ENCODE peak calls at places on chromosomes 2 and 18, in five cellular contexts. R is epithelial cell of proximal tubule, W is neural crest cell, B is type B pancreatic cell, N is spleen. S is an unnamed sample.
A peak's percentile ranks its signal among the peaks of the same experiment; 100 is the strongest.

GRCh38 chr2:218465987-218466633 is 47.2 kb downstream of the VIL1 start:
- DNase-seq in B (no peak), R (no peak), N (no peak), W (no peak), S (no peak)

GRCh38 chr2:29562896-29563295 is 358.5 kb downstream of the ALK start:
- DNase-seq in N (no peak), W (no peak), R (no peak), B (no peak), S (no peak)

GRCh38 chr2:239970004-239970623 is 55.0 kb downstream of the NDUFA10 start:
- DNase-seq in N (no peak), W (no peak), R (no peak), B (no peak), S (no peak)

GRCh38 chr18:34707670-34708069 is 2.4 kb upstream of the DTNA start:
- DNase-seq in N (no peak), W (no peak), R (peak; percentile 69), B (no peak), S (no peak)

GRCh38 chr18:48454146-48454796 is 45.1 kb upstream of the ZBTB7C start:
- DNase-seq in N (no peak), B (no peak), W (no peak), R (no peak), S (no peak)

GRCh38 chr2:27249077-27249890 is 13.6 kb downstream of the SLC30A3 start:
- DNase-seq in B (no peak), W (no peak), N (no peak), R (no peak), S (no peak)

GRCh38 chr2:127735044-127735443 is 33.7 kb downstream of the SFT2D3 start:
- DNase-seq in R (no peak), B (no peak), W (no peak), N (no peak), S (no peak)

GRCh38 chr18:65750421-65751144 is at the start of gene CDH7:
- DNase-seq in B (peak; percentile 74), W (peak; percentile 49), N (peak; percentile 66), R (no peak), S (no peak)

GRCh38 chr2:29719626-29720025 is 201.8 kb downstream of the ALK start:
- DNase-seq in N (no peak), W (peak; percentile 69), R (no peak), B (no peak), S (no peak)

GRCh38 chr18:36354989-36355388 is 57.5 kb downstream of the FHOD3 start:
- DNase-seq in R (no peak), N (no peak), W (no peak), B (no peak), S (no peak)

GRCh38 chr18:72674710-72675109 is 130.6 kb upstream of the CBLN2 start:
- DNase-seq in N (no peak), W (no peak), B (no peak), R (no peak), S (no peak)

GRCh38 chr2:238528953-238529781 is 102.4 kb downstream of the ASB1 start:
- DNase-seq in B (no peak), W (no peak), N (peak; percentile 25), R (no peak), S (no peak)
- TF ChIP-seq CTCF in B (no peak), W (no peak), N (no peak), R (no peak), S (no peak)

GRCh38 chr2:64769392-64770044 is 115.8 kb upstream of the SERTAD2 start:
- DNase-seq in N (peak; percentile 59), B (no peak), W (no peak), R (no peak), S (no peak)

GRCh38 chr2:64770137-64770780 is 116.5 kb upstream of the SERTAD2 start:
- DNase-seq in N (no peak), B (no peak), R (no peak), W (no peak), S (no peak)

GRCh38 chr2:64768426-64769033 is 114.8 kb upstream of the SERTAD2 start:
- DNase-seq in N (no peak), R (no peak), B (no peak), W (no peak), S (no peak)

GRCh38 chr2:64771726-64772125 is 118.0 kb upstream of the SERTAD2 start:
- DNase-seq in R (no peak), B (no peak), N (no peak), W (no peak), S (no peak)

DNA sequence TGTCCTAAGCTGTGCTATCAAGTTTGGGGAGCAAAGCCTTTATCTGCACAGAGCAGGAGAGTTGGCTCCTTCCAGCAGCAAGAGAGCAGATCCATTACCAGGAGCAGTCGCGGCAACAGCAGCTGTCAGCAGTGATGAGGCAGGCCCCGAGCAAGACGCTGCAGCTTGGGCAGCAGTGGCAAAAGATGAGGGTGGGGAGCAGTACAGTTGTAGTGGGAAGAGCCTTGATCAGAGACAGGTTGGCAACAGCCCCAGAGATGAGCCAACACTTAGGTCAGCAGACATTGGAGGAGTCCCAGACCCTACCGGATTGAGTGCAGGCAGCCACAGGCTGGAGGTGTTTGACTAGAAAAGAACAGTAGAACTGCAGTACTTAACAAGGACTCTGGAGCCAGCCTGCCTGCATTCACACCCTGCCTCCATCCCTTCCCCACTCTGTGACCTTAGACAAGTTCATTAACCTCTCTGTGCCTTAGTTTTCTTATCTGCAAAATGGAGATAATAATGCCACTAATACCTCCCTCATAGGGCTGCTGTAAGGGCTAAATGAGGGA is 117.1 kb upstream of the SERTAD2 start:
- DNase-seq in B (no peak), W (no peak), N (peak; percentile 57), R (no peak), S (no peak)
- TF ChIP-seq CTCF in B (no peak), W (no peak), N (no peak), R (peak; percentile 12), S (no peak)

DNA sequence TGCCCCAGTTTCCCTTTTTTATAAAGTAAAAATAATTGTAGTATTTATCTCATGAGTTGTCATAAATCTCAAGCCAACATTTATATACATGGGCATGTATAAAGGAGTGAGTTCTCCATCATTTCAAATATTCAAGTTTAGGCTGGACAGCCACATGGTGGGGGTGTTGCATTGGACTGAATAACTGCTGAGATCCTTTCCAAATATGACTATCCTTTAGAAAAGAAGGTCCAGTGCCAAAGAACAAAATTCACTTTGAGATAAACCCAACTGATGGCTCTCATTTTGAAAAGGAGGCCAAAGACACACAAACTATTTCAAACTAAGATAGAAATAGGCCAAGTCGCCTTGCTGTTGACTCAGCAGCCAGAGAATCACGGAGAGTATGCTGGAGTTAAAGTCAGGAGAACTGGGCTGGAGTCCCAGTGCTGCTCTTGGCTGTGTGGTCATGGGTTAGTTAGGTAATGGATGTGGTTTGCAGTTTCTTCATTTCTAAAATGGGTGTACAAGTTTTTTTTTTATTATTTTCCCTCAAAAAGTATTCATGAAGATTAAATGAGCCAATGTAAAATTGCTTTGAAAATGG is 204.4 kb upstream of the LRATD1 start:
- DNase-seq in W (no peak), B (no peak), N (no peak), R (peak; percentile 13), S (no peak)
- TF ChIP-seq CTCF in W (no peak), B (peak; percentile 27), N (no peak), R (peak; percentile 24), S (no peak)

DNA sequence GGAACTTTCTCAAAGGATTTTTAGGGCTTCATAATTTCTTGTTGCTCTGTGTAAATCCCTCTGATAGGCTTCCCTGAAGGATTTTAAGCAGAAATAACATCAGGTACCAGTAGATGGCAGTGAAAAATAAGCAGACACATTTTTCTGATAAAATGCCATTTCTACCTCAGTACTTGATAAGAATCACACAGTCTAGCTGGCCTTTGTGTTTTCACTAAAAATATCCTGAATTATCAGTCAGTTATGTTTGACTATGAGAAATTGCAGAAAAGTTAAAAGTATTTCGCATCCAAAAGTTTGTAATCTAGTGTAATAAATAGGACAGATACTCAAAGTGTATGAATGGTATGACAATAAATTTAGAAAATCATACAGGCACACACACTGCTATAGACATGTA is 68.7 kb downstream of the DNAJC10 start:
- DNase-seq in W (no peak), B (no peak), N (no peak), R (no peak), S (no peak)
- TF ChIP-seq CTCF in W (peak; percentile 80), B (peak; percentile 83), N (peak; percentile 39), R (peak; percentile 58), S (no peak)

S was measured in CD14-positive monocyte.